ENCODE peak calls at places on chromosomes 16 and 17, in six cellular contexts. E is ACHN; W is NCI-H1105; J is stimulated activated naive B cell treated with anti-CD40 and anti-IgM and Interleukin-4, amounts not matched to agents 10 μg/mL and 1 μg/mL and 100 μg/mL, for 72 hours; U is heart left ventricle; G is GM06990. L is an unnamed sample.

GRCh38 chr17:31581022-31581483 is 189.6 kb downstream of the RAB11FIP4 start:
- DNase-seq in E (peak; percentile 90), W (no peak), J (no peak), U (peak; percentile 87), G (no peak), L (no peak)

GRCh38 chr17:46192211-46192483 is 1.1 kb downstream of the KANSL1 start:
- DNase-seq in E (peak; percentile 24), W (no peak), J (no peak), U (no peak), G (no peak), L (no peak)

GRCh38 chr17:34763727-34764665 is 184.6 kb downstream of the TMEM132E start:
- DNase-seq in E (peak; percentile 68), W (no peak), J (no peak), U (no peak), G (no peak), L (no peak)

GRCh38 chr17:73205326-73205980 is 12.6 kb downstream of the COG1 start:
- DNase-seq in E (no peak), W (no peak), J (no peak), U (no peak), G (no peak), L (no peak)

GRCh38 chr17:78356163-78356713 is 3.6 kb downstream of the SOCS3 start:
- DNase-seq in E (peak; percentile 86), W (no peak), J (peak; percentile 94), U (no peak), G (peak; percentile 82), L (peak; percentile 91)

GRCh38 chr17:74810699-74811485 is 34.7 kb upstream of the NAT9 start:
- DNase-seq in E (peak; percentile 29), W (no peak), J (no peak), U (no peak), G (no peak), L (no peak)

GRCh38 chr17:61218438-61218837 is 181.2 kb upstream of the TBX2 start:
- DNase-seq in E (no peak), W (no peak), J (no peak), U (no peak), G (no peak), L (no peak)

GRCh38 chr16:23967018-23967417 is 131.2 kb downstream of the PRKCB start:
- DNase-seq in E (no peak), W (no peak), J (no peak), U (no peak), G (no peak), L (no peak)

GRCh38 chr16:69848635-69849545 is 86.8 kb downstream of the WWP2 start:
- DNase-seq in E (peak; percentile 22), W (no peak), J (no peak), U (peak; percentile 86), G (no peak), L (no peak)

GRCh38 chr17:1030684-1031557 is 34.0 kb downstream of the TIMM22 start:
- DNase-seq in E (no peak), W (no peak), J (no peak), U (no peak), G (no peak), L (no peak)

GRCh38 chr17:62187681-62188080 is 122.6 kb upstream of the MED13 start:
- DNase-seq in E (no peak), W (no peak), J (no peak), U (no peak), G (no peak), L (no peak)

GRCh38 chr16:361872-362701 is 8.3 kb downstream of the MRPL28 start:
- DNase-seq in E (peak; percentile 92), W (peak; percentile 58), J (peak; percentile 61), U (peak; percentile 86), G (peak; percentile 66), L (peak; percentile 89)

GRCh38 chr17:12637015-12637414 is 28.7 kb upstream of the MYOCD start:
- DNase-seq in E (peak; percentile 42), W (no peak), J (no peak), U (no peak), G (no peak), L (no peak)

GRCh38 chr16:7393680-7394079 is 61.0 kb downstream of the RBFOX1 start:
- DNase-seq in E (no peak), W (no peak), J (no peak), U (no peak), G (no peak), L (no peak)

GRCh38 chr16:10979717-10980601 is 35.6 kb downstream of the CLEC16A start:
- DNase-seq in E (no peak), W (no peak), J (no peak), U (no peak), G (no peak), L (no peak)

GRCh38 chr16:21589551-21589950 is 9.8 kb upstream of the METTL9 start:
- DNase-seq in E (no peak), W (no peak), J (no peak), U (no peak), G (no peak), L (no peak)

GRCh38 chr16:6146874-6147425 is 1049.4 kb upstream of the EEF2KMT start:
- DNase-seq in E (no peak), W (no peak), J (no peak), U (no peak), G (no peak), L (no peak)

GRCh38 chr17:4599505-4600281 is 15.4 kb downstream of the SMTNL2 start:
- DNase-seq in E (no peak), W (no peak), J (no peak), U (peak; percentile 71), G (no peak), L (no peak)

GRCh38 chr17:64345691-64346376 is 44.8 kb downstream of the PECAM1 start:
- DNase-seq in E (no peak), W (no peak), J (no peak), U (peak; percentile 66), G (no peak), L (no peak)

GRCh38 chr17:31294231-31294630 is 2.8 kb downstream of the OMG start:
- DNase-seq in E (no peak), W (no peak), J (no peak), U (no peak), G (no peak), L (no peak)

GRCh38 chr16:8725513-8726178 is 51.2 kb downstream of the ABAT start:
- DNase-seq in E (no peak), W (no peak), J (no peak), U (no peak), G (no peak), L (no peak)

GRCh38 chr16:71439531-71439930 is 2.3 kb downstream of the TLE7 start:
- DNase-seq in E (no peak), W (no peak), J (no peak), U (no peak), G (no peak), L (no peak)